ENCODE peak calls at places on chromosomes 16 and 17, in seven cellular contexts. G is esophagus squamous epithelium, K is iPS DF 6.9, O is endodermal cell, R is colonic mucosa, T is psoas muscle, F is A549. X is an unnamed sample. For H3K4me1 and H3K9me3, the result is how much of the 10 kb centered on the place peaks cover.

GRCh38 chr17:76236603-76237002 is 3.7 kb downstream of the RNF157 start:
- DNase-seq in T (no peak), R (no peak), K (no peak), G (no peak), F (no peak), O (no peak), X (no peak)

GRCh38 chr16:2328428-2328827 is 12.1 kb downstream of the ABCA3 start:
- DNase-seq in G (no peak), O (no peak), F (no peak), T (no peak), K (no peak), R (no peak), X (peak)

GRCh38 chr16:14302031-14302398 is 230.9 kb downstream of the MRTFB start:
- DNase-seq in T (peak), R (peak), F (peak), O (peak), K (no peak), G (no peak), X (peak)

GRCh38 chr16:23952128-23953041 is 116.6 kb downstream of the PRKCB start:
- DNase-seq in R (peak), O (peak), F (no peak), K (no peak), G (no peak), T (no peak), X (no peak)

GRCh38 chr17:3810019-3810418 is 9.0 kb upstream of the ITGAE start:
- DNase-seq in O (no peak), K (no peak), G (no peak), T (no peak), F (no peak), R (no peak), X (no peak)

GRCh38 chr17:5762191-5762590 is 177.9 kb upstream of the NLRP1 start:
- DNase-seq in G (no peak), K (no peak), T (no peak), O (no peak), R (no peak), F (no peak), X (no peak)

GRCh38 chr17:19364699-19365498 is 2.4 kb upstream of the B9D1 start:
- DNase-seq in K (no peak), F (no peak), G (no peak), O (peak), R (no peak), T (no peak), X (no peak)

GRCh38 chr16:81544691-81545365 is 100.2 kb downstream of the CMIP start:
- DNase-seq in K (no peak), O (no peak), T (no peak), G (no peak), F (no peak), R (no peak), X (peak)

GRCh38 chr16:83742076-83742475 is 65.7 kb upstream of the HSBP1 start:
- DNase-seq in R (no peak), G (no peak), T (no peak), F (no peak), K (no peak), O (no peak), X (no peak)

GRCh38 chr17:13750783-13751484 is 149.2 kb upstream of the HS3ST3A1 start:
- DNase-seq in T (no peak), K (peak), O (peak), G (no peak), R (peak), F (no peak), X (no peak)

GRCh38 chr17:3804503-3804931 is 3.5 kb upstream of the ITGAE start:
- DNase-seq in T (no peak), G (no peak), O (no peak), K (no peak), F (no peak), R (no peak), X (peak)

GRCh38 chr17:59093702-59094231 is 12.9 kb downstream of the TRIM37 start:
- DNase-seq in T (peak), O (no peak), R (peak), F (peak), K (no peak), G (no peak), X (peak)

GRCh38 chr17:44928950-44929720 is 13.8 kb upstream of the GFAP start:
- DNase-seq in T (no peak), G (no peak), F (no peak), R (no peak), O (peak), K (no peak), X (no peak)

GRCh38 chr17:48051278-48051677 is 3.1 kb downstream of the NFE2L1 start:
- DNase-seq in R (no peak), G (no peak), O (no peak), T (no peak), K (no peak), F (no peak), X (peak)

GRCh38 chr16:85720319-85720637 is 30.6 kb downstream of the C16orf74 start:
- DNase-seq in R (peak), T (no peak), G (no peak), F (no peak), O (no peak), K (no peak), X (no peak)

GRCh38 chr17:30372755-30373154 is 6.0 kb upstream of the CPD start:
- DNase-seq in K (no peak), R (no peak), F (peak), T (no peak), G (no peak), O (no peak), X (no peak)

GRCh38 chr16:15891508-15891907 is 3.1 kb upstream of the CEP20 start:
- DNase-seq in O (no peak), T (no peak), F (no peak), K (no peak), R (no peak), G (no peak), X (no peak)

GRCh38 chr17:81867123-81867951 is 3.8 kb downstream of the ARHGDIA start:
- DNase-seq in T (no peak), F (peak), G (no peak), K (no peak), O (peak), R (peak), X (no peak)

GRCh38 chr17:31674305-31674704 is 184.7 kb downstream of the COPRS start:
- DNase-seq in F (no peak), R (no peak), G (no peak), T (no peak), K (no peak), O (peak), X (no peak)

GRCh38 chr17:31743767-31744166 is 115.3 kb downstream of the COPRS start:
- DNase-seq in K (peak), G (no peak), R (no peak), T (no peak), O (peak), F (no peak), X (no peak)

GRCh38 chr17:42362245-42362961 is 25.8 kb downstream of the STAT3 start:
- DNase-seq in F (no peak), O (no peak), K (no peak), G (no peak), R (no peak), T (no peak), X (peak)

GRCh38 chr16:85010931-85011845 is at the start of gene ZDHHC7:
- DNase-seq in R (peak), F (peak), T (peak), K (peak), G (no peak), O (peak), X (peak)

GRCh38 chr16:20683812-20684211 is 13.7 kb downstream of the ACSM1 start:
- DNase-seq in G (no peak), R (no peak), F (no peak), T (no peak), O (no peak), K (no peak), X (no peak)

GRCh38 chr17:28345420-28346198 is 10.0 kb downstream of the TNFAIP1 start:
- DNase-seq in F (no peak), G (no peak), K (no peak), O (no peak), T (no peak), R (no peak), X (peak)

GRCh38 chr16:85085721-85086120 is 26.6 kb downstream of the CIBAR2 start:
- DNase-seq in K (no peak), R (no peak), O (no peak), T (no peak), G (no peak), F (no peak), X (no peak)

GRCh38 chr16:51982715-51983680 is 563.9 kb downstream of the TOX3 start:
- DNase-seq in T (no peak), K (peak), R (peak), F (peak), O (peak), G (no peak), X (peak)

GRCh38 chr16:1289480-1289872 is 20.0 kb upstream of the UBE2I start:
- DNase-seq in G (no peak), K (no peak), F (no peak), T (no peak), R (no peak), O (peak), X (no peak)

GRCh38 chr16:79954920-79955705 is 354.6 kb upstream of the MAF start:
- DNase-seq in K (no peak), G (no peak), F (no peak), T (no peak), O (no peak), R (no peak), X (no peak)

GRCh38 chr17:81346908-81347349 is 48.3 kb upstream of the BAHCC1 start:
- DNase-seq in G (no peak), O (no peak), F (no peak), R (peak), K (no peak), T (no peak), X (no peak)

GRCh38 chr17:58520843-58521430 is 6.5 kb upstream of the MTMR4 start:
- DNase-seq in O (peak), G (no peak), T (no peak), R (no peak), F (peak), K (no peak), X (no peak)

GRCh38 chr16:50601341-50601740 is 53.1 kb downstream of the NKD1 start:
- DNase-seq in F (no peak), T (no peak), R (no peak), O (no peak), G (no peak), K (no peak), X (no peak)

GRCh38 chr16:4733747-4734062 is 366 bp downstream of the ANKS3 start:
- DNase-seq in K (no peak), T (peak), F (no peak), R (no peak), G (no peak), O (no peak), X (no peak)

GRCh38 chr16:86380045-86380444 is 130.3 kb upstream of the FOXF1 start:
- DNase-seq in T (no peak), R (no peak), F (no peak), O (no peak), G (no peak), K (no peak), X (no peak)

GRCh38 chr17:15260376-15261062 is 4.6 kb downstream of the PMP22 start:
- DNase-seq in G (no peak), O (peak), R (peak), K (no peak), F (peak), T (peak), X (peak)
- H3K4me1 ChIP-seq in G (half or more), O (under half), R (under half), K (under half), F (under half), T (half or more), X (half or more)

GRCh38 chr16:22313876-22314470 is 16.8 kb downstream of the POLR3E start:
- DNase-seq in K (no peak), F (no peak), O (peak), G (no peak), R (no peak), T (no peak), X (no peak)
- H3K27ac ChIP-seq in K (no peak), F (no peak), O (no peak), G (peak), R (no peak), T (no peak), X (no peak)

DNA sequence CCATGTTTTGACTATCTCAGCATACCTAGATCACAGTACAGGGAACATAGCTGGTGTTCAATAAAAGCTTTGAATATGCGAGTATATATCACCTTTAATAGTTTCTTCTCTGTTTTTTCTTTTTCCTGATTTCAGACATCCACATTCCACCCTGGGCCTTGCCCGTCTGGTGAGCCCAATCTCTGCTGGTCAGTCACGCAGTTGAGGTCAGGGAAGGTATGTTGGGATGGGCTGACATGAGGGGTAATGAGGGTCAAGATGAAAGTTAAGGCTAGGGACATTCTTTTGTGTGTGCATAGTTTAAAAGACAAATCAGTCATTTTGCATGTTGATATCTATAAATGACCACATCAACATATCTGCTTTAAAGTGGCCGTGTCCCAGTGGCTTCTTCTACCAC is 33.1 kb downstream of the KCNJ16 start:
- DNase-seq in T (no peak), F (no peak), G (no peak), K (no peak), R (no peak), O (no peak), X (no peak)
- H3K9me3 ChIP-seq in T (under half), F (under half), G (under half), K (under half), R (under half), O (under half), X (under half)

GRCh38 chr17:2067048-2067452 is 12.1 kb downstream of the HIC1 start:
- DNase-seq in G (no peak), F (no peak), K (no peak), R (no peak), T (no peak), O (no peak), X (no peak)
- H3K4me1 ChIP-seq in G (half or more), F (under half), K (under half), R (under half), T (under half), O (under half), X (under half)

GRCh38 chr17:50047488-50048126 is 8.3 kb upstream of the ITGA3 start:
- DNase-seq in O (peak), G (no peak), R (no peak), K (no peak), T (no peak), F (peak), X (peak)

GRCh38 chr17:50048988-50049387 is 6.9 kb upstream of the ITGA3 start:
- DNase-seq in R (no peak), T (no peak), O (no peak), G (no peak), F (no peak), K (no peak), X (no peak)

GRCh38 chr17:50049636-50050035 is 6.3 kb upstream of the ITGA3 start:
- DNase-seq in F (peak), K (no peak), G (no peak), T (no peak), O (peak), R (no peak), X (no peak)

GRCh38 chr17:50047083-50047482 is 8.8 kb upstream of the ITGA3 start:
- DNase-seq in G (no peak), O (peak), T (no peak), R (no peak), K (no peak), F (no peak), X (no peak)

DNA sequence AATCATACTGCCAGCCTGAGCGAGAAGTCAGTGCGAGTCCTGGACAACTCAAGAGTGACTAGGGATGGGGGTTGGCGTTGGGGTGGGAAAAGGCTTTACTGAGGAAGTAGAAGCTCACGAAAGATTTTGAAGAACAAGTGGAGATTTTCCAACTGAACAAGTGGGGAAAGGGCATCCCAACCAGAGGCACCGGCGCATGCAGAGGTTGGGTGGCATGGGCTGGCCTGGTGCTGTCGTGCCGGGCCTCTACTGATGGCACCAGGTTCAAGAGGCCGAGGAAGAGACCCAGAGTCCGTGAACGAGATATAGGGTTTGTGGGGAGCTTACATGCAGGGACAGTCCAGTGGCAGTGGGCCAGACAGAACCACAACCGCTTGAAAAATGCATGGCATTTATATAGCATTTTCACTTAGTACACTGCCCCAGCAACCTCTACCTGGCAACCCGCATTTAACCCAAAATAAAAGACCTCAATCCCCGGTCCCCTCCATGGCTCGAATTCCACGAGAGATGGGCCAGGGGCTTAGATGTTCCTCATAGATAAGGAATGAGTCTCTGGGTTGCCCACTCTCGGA is 7.7 kb upstream of the ITGA3 start:
- DNase-seq in K (no peak), T (no peak), R (no peak), O (peak), F (no peak), G (no peak), X (no peak)
- H3K27ac ChIP-seq in K (no peak), T (no peak), R (no peak), O (no peak), F (peak), G (no peak), X (no peak)

GRCh38 chr16:3383045-3383448 is 17.8 kb downstream of the ZSCAN32 start:
- DNase-seq in K (no peak), O (no peak), F (peak), R (no peak), G (no peak), T (no peak), X (no peak)

GRCh38 chr16:3389663-3390338 is 11.0 kb downstream of the ZSCAN32 start:
- DNase-seq in K (no peak), G (no peak), F (no peak), O (no peak), T (no peak), R (no peak), X (peak)

DNA sequence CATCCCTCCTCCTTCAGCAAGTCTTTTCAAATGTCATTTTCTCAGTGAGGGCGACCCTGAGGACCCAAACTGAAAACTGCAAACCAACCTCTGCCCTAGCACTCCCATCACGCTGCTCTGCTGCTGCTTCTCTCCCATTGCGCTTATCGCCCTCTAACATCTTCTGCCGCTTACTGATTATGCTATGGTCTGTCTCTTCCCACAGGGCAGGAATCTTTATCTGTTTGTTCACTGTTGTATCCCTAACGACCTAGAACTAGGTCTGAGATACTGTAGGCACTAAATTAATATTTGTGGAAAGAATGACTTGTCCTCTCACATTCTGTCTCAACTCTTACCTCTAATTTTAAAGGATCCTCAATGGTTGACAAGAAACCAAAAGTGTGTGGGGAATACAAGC is 12.5 kb downstream of the ZSCAN32 start:
- DNase-seq in R (no peak), K (no peak), O (no peak), F (no peak), G (no peak), T (no peak), X (no peak)
- H3K9me3 ChIP-seq in R (under half), K (under half), O (under half), F (half or more), G (half or more), T (half or more), X (under half)

GRCh38 chr16:76371441-76371840 is 94.2 kb downstream of the CNTNAP4 start:
- DNase-seq in O (no peak), R (no peak), K (no peak), T (no peak), G (no peak), F (no peak), X (no peak)
- H3K4me1 ChIP-seq in O (under half), R (under half), K (under half), T (under half), G (under half), F (under half), X (under half)

DNA sequence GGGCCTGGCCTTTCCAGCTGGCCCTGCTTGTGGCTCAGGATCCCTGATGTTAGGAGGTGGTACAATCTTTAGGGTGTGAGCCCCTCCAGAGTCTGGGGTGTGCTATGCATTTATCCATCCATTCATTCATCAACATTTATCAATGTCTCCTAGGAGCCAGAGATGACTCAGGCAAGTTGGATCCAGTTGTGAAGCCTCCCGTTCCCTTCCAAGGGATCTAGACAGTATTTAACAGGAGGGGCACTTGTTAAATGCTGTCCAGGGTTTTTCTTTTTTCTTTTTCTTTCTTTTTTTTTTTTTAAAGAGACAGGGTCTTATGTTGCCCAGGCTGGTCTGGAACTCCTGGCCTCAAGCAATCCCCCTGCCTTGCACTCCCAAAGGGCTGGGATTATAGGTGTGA is 42.0 kb upstream of the SMPD3 start:
- DNase-seq in K (no peak), G (no peak), O (no peak), F (no peak), R (no peak), T (no peak), X (no peak)
- H3K27ac ChIP-seq in K (no peak), G (peak), O (no peak), F (no peak), R (no peak), T (no peak), X (peak)

X was measured in thyroid gland.